ENCODE peak calls at places on chromosomes 11 and 22, in seven cellular contexts. K, Z, Y, N, G, F and R are unnamed samples.

GRCh38 chr11:66326261-66327111 is 9.6 kb upstream of the CD248 start:
- DNase-seq in N (no peak), Y (no peak), K (no peak), G (peak), Z (peak), F (no peak), R (no peak)

GRCh38 chr11:115871161-115871750 is 367.0 kb upstream of the CADM1 start:
- DNase-seq in Z (no peak), G (no peak), N (no peak), K (no peak), Y (no peak), F (no peak), R (no peak)

GRCh38 chr11:132894598-132894997 is 637.7 kb downstream of the OPCML start:
- DNase-seq in G (no peak), F (no peak), Z (no peak), K (no peak), N (no peak), Y (no peak), R (no peak)

GRCh38 chr22:24772493-24773220 is 1.9 kb downstream of the PIWIL3 start:
- DNase-seq in K (no peak), F (no peak), N (peak), G (peak), Z (no peak), Y (no peak), R (no peak)

GRCh38 chr11:69970785-69971535 is 107.2 kb upstream of the ANO1 start:
- DNase-seq in Z (no peak), K (no peak), F (no peak), G (no peak), Y (no peak), N (no peak), R (no peak)

GRCh38 chr11:64208796-64209562 is 2.5 kb downstream of the FERMT3 start:
- DNase-seq in N (no peak), F (no peak), G (no peak), K (no peak), Z (no peak), Y (no peak), R (no peak)

GRCh38 chr22:37218771-37219411 is 6.6 kb upstream of the SSTR3 start:
- DNase-seq in G (no peak), Y (peak), K (no peak), F (no peak), Z (peak), N (no peak), R (peak)

GRCh38 chr11:19951558-19952083 is 208.7 kb downstream of the DBX1 start:
- DNase-seq in Z (no peak), F (peak), N (peak), K (no peak), G (peak), Y (no peak), R (peak)

GRCh38 chr11:14306481-14306880 is 52.5 kb downstream of the RRAS2 start:
- DNase-seq in Z (no peak), G (no peak), K (no peak), F (no peak), Y (no peak), N (no peak), R (no peak)

GRCh38 chr11:2530131-2530854 is 85.5 kb downstream of the KCNQ1 start:
- DNase-seq in N (no peak), K (no peak), F (no peak), Z (no peak), G (no peak), Y (no peak), R (no peak)

GRCh38 chr11:45964911-45965389 is 42.5 kb downstream of the LARGE2 start:
- DNase-seq in N (peak), Z (peak), G (peak), F (peak), K (peak), Y (peak), R (peak)

GRCh38 chr11:121416909-121417567 is 35.1 kb upstream of the SORL1 start:
- DNase-seq in N (peak), F (no peak), K (no peak), Z (peak), Y (no peak), G (peak), R (no peak)

GRCh38 chr11:65487467-65488272 is 11.2 kb upstream of the MALAT1 start:
- DNase-seq in Z (no peak), Y (no peak), G (peak), K (no peak), N (peak), F (peak), R (no peak)

GRCh38 chr22:17903564-17904295 is 120.6 kb downstream of the MICAL3 start:
- DNase-seq in N (no peak), F (no peak), Z (no peak), G (peak), K (no peak), Y (no peak), R (no peak)

GRCh38 chr22:47452184-47452583 is 689.7 kb downstream of the TBC1D22A start:
- DNase-seq in K (no peak), N (peak), F (no peak), Z (no peak), G (no peak), Y (no peak), R (no peak)

GRCh38 chr11:86551286-86551685 is 121.1 kb downstream of the ME3 start:
- DNase-seq in G (peak), N (peak), Z (no peak), F (no peak), Y (no peak), K (no peak), R (no peak)

GRCh38 chr22:36775966-36776669 is at the start of gene IFT27:
- DNase-seq in G (peak), N (peak), Z (peak), K (peak), F (peak), Y (peak), R (peak)

GRCh38 chr11:78244080-78244479 is 55.4 kb downstream of the USP35 start:
- DNase-seq in Y (no peak), Z (no peak), F (no peak), N (no peak), K (no peak), G (peak), R (no peak)

GRCh38 chr22:37502342-37503182 is 16.4 kb upstream of the MFNG start:
- DNase-seq in F (no peak), Y (no peak), G (no peak), K (no peak), N (no peak), Z (no peak), R (no peak)

GRCh38 chr22:49308300-49308699 is 519.4 kb downstream of the BRD1 start:
- DNase-seq in F (no peak), N (no peak), G (no peak), Z (no peak), K (no peak), Y (no peak), R (no peak)

GRCh38 chr22:20977019-20977418 is 5.1 kb upstream of the LZTR1 start:
- DNase-seq in Y (no peak), F (no peak), N (no peak), G (no peak), Z (no peak), K (no peak), R (no peak)

GRCh38 chr11:119284344-119285157 is 32.4 kb downstream of the MCAM start:
- DNase-seq in G (peak), K (no peak), N (peak), F (no peak), Z (no peak), Y (no peak), R (peak)

GRCh38 chr11:72637926-72638325 is 36.3 kb downstream of the PDE2A start:
- DNase-seq in K (no peak), G (no peak), F (no peak), N (no peak), Y (no peak), Z (no peak), R (no peak)

GRCh38 chr11:132047167-132047566 is 676.8 kb downstream of the NTM start:
- DNase-seq in G (no peak), Z (no peak), F (no peak), N (no peak), K (no peak), Y (no peak), R (no peak)

GRCh38 chr11:83759148-83759547 is 473.0 kb upstream of the CCDC90B start:
- DNase-seq in G (no peak), F (no peak), Y (no peak), K (no peak), Z (no peak), N (no peak), R (no peak)

GRCh38 chr11:77193915-77194830 is 66.1 kb downstream of the MYO7A start:
- DNase-seq in F (no peak), Y (no peak), Z (no peak), G (no peak), N (no peak), K (no peak), R (no peak)

GRCh38 chr11:128462189-128462588 is 125.2 kb downstream of the ETS1 start:
- DNase-seq in G (no peak), K (no peak), N (no peak), Y (no peak), Z (no peak), F (no peak), R (no peak)

GRCh38 chr11:43756575-43756974 is 76.0 kb downstream of the HSD17B12 start:
- DNase-seq in Z (no peak), N (peak), F (no peak), Y (no peak), K (no peak), G (peak), R (no peak)

GRCh38 chr11:43222215-43222614 is 89.6 kb upstream of the API5 start:
- DNase-seq in Y (no peak), Z (no peak), N (peak), K (no peak), F (no peak), G (no peak), R (no peak)

GRCh38 chr11:126194121-126194543 is 17.3 kb downstream of the RPUSD4 start:
- DNase-seq in Z (no peak), N (peak), G (peak), F (peak), K (no peak), Y (no peak), R (no peak)

GRCh38 chr11:17724020-17724908 is 4.9 kb downstream of the MYOD1 start:
- DNase-seq in F (no peak), K (no peak), N (no peak), Z (peak), Y (no peak), G (no peak), R (no peak)

GRCh38 chr11:86869966-86870570 is 69.7 kb downstream of the PRSS23 start:
- DNase-seq in Z (peak), G (peak), K (peak), F (peak), Y (no peak), N (peak), R (no peak)

GRCh38 chr11:118621898-118622375 is 14.5 kb downstream of the PHLDB1 start:
- DNase-seq in G (no peak), Z (no peak), N (no peak), F (no peak), Y (no peak), K (no peak), R (no peak)

GRCh38 chr22:18021431-18021830 is 2.9 kb downstream of the MICAL3 start:
- DNase-seq in G (no peak), Z (no peak), F (no peak), Y (no peak), N (no peak), K (no peak), R (no peak)

GRCh38 chr22:46011627-46012181 is 34.7 kb upstream of the WNT7B start:
- DNase-seq in F (no peak), G (no peak), Z (no peak), N (no peak), Y (no peak), K (no peak), R (no peak)

GRCh38 chr11:126561327-126561893 is 205.9 kb downstream of the ST3GAL4 start:
- DNase-seq in Y (no peak), K (no peak), F (no peak), Z (no peak), N (peak), G (peak), R (no peak)